ENCODE peak calls at places on chromosomes 5 and 9, in ten cellular contexts. O is colonic mucosa; Q is cardiac muscle cell; R is effector memory CD4-positive, alpha-beta T cell; S is tibial nerve; U is neuronal stem cell; P is PC-9; N is heart left ventricle; J is Karpas-422; A is H9. F is an unnamed sample. For H3K4me1, H3K27me3 and H3K9me3, the result is how much of the 10 kb centered on the place peaks cover.

GRCh38 chr5:140341591-140341990 is 4.8 kb downstream of the HBEGF start:
- DNase-seq in O (no peak), Q (no peak), R (no peak), S (no peak), U (no peak), P (peak), N (peak), J (no peak), A (no peak), F (no peak)

GRCh38 chr5:36530249-36530648 is 76.2 kb upstream of the SLC1A3 start:
- DNase-seq in O (no peak), Q (no peak), R (no peak), S (no peak), U (peak), P (no peak), N (no peak), J (no peak), A (no peak), F (no peak)

GRCh38 chr5:142304013-142304701 is 20.7 kb downstream of the SPRY4 start:
- DNase-seq in O (peak), Q (no peak), R (no peak), S (no peak), U (no peak), P (no peak), N (peak), J (no peak), A (no peak), F (no peak)

GRCh38 chr5:8826491-8826890 is 719.4 kb downstream of the SEMA5A start:
- DNase-seq in O (no peak), Q (no peak), R (no peak), S (no peak), U (no peak), P (no peak), N (no peak), J (no peak), A (no peak), F (no peak)

GRCh38 chr9:78566948-78567675 is 270.2 kb downstream of the PSAT1 start:
- DNase-seq in O (no peak), Q (no peak), R (no peak), S (no peak), U (no peak), P (peak), N (no peak), J (no peak), A (no peak), F (no peak)

GRCh38 chr9:89548210-89548609 is 50.3 kb upstream of the SEMA4D start:
- DNase-seq in O (no peak), Q (no peak), R (no peak), S (no peak), U (no peak), P (no peak), N (no peak), J (no peak), A (no peak), F (no peak)

GRCh38 chr9:81363916-81364480 is 325.3 kb downstream of the TLE1 start:
- DNase-seq in O (no peak), Q (no peak), R (no peak), S (no peak), U (no peak), P (no peak), N (no peak), J (no peak), A (no peak), F (no peak)

GRCh38 chr9:136059851-136060670 is 35.0 kb downstream of the NACC2 start:
- DNase-seq in O (no peak), Q (no peak), R (no peak), S (no peak), U (no peak), P (no peak), N (no peak), J (no peak), A (no peak), F (peak)

GRCh38 chr9:34380034-34380510 is 3.4 kb upstream of the MYORG start:
- DNase-seq in O (peak), Q (peak), R (no peak), S (no peak), U (peak), P (no peak), N (no peak), J (peak), A (peak), F (no peak)

GRCh38 chr9:107597743-107598217 is 108.2 kb upstream of the KLF4 start:
- DNase-seq in O (peak), Q (no peak), R (no peak), S (no peak), U (no peak), P (no peak), N (no peak), J (no peak), A (peak), F (no peak)

GRCh38 chr9:34177906-34178697 is 741 bp upstream of the UBAP1 start:
- DNase-seq in O (no peak), Q (no peak), R (no peak), S (no peak), U (no peak), P (no peak), N (no peak), J (no peak), A (no peak), F (peak)

GRCh38 chr9:551986-552930 is 289.2 kb upstream of the DMRT1 start:
- DNase-seq in O (no peak), Q (no peak), R (no peak), S (no peak), U (no peak), P (no peak), N (no peak), J (no peak), A (no peak), F (no peak)

GRCh38 chr5:156394642-156395393 is 67.9 kb downstream of the SGCD start:
- DNase-seq in O (no peak), Q (no peak), R (no peak), S (peak), U (no peak), P (no peak), N (no peak), J (no peak), A (no peak), F (no peak)

GRCh38 chr5:87453801-87454200 is 41.1 kb upstream of the CCNH start:
- DNase-seq in O (no peak), Q (no peak), R (no peak), S (no peak), U (no peak), P (no peak), N (no peak), J (no peak), A (no peak), F (no peak)

GRCh38 chr5:144336191-144336590 is 165.5 kb downstream of the KCTD16 start:
- DNase-seq in O (no peak), Q (no peak), R (no peak), S (no peak), U (no peak), P (no peak), N (no peak), J (no peak), A (no peak), F (no peak)

GRCh38 chr9:18473551-18474279 is at the start of gene ADAMTSL1:
- DNase-seq in O (peak), Q (peak), R (no peak), S (peak), U (peak), P (no peak), N (peak), J (peak), A (peak), F (peak)

GRCh38 chr9:124078641-124079040 is 67.1 kb downstream of the LHX2 start:
- DNase-seq in O (no peak), Q (no peak), R (no peak), S (no peak), U (no peak), P (peak), N (no peak), J (no peak), A (no peak), F (no peak)

GRCh38 chr5:19853616-19854240 is 134.3 kb downstream of the CDH18 start:
- DNase-seq in O (no peak), Q (no peak), R (no peak), S (no peak), U (no peak), P (no peak), N (no peak), J (no peak), A (no peak), F (no peak)

GRCh38 chr9:18861599-18862546 is 171.1 kb downstream of the SAXO1 start:
- DNase-seq in O (no peak), Q (peak), R (no peak), S (peak), U (peak), P (no peak), N (peak), J (no peak), A (peak), F (no peak)

GRCh38 chr9:101047848-101048402 is 19.4 kb downstream of the PLPPR1 start:
- DNase-seq in O (no peak), Q (no peak), R (no peak), S (no peak), U (no peak), P (no peak), N (no peak), J (no peak), A (no peak), F (no peak)

GRCh38 chr5:51521583-51521982 is 138.3 kb downstream of the ISL1 start:
- DNase-seq in O (no peak), Q (peak), R (no peak), S (no peak), U (no peak), P (no peak), N (no peak), J (no peak), A (no peak), F (no peak)

DNA sequence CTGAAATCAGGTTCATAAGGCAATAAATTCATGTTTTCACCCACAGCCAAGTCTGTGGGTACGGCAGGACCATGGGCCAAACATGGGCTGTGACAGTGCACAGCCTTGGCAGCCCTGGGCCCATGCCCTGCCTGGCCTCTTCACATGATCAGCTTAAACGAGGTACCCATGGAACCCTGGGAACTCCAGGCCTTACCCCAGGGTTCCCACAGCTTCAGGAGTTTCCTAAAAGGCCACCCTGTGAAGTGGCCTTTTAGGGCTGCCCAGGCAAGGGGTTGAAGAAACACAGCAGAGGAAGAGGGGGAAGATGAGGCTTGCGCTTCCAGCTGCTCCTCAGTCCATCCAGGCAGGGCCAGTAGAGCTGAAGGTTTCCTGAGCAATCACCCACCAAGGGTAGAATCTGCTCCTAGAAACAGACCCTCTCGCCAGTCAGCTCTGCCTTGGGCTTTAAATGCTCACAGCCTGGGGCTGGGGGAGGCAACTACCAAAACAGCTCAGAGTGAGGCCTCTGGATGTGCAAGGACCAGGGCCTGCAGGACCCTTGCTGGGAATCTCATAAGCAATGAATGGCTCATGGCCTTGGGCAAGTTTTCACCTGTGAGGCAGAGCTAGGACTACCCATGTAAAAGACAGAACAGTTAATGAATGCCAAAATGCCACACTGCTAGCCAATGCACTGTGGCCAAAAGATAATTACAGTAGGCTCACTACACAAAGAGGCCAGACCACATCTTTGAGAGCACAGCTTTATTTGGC is 79.3 kb upstream of the LRRTM2 start:
- DNase-seq in O (no peak), Q (no peak), R (no peak), S (no peak), U (no peak), P (no peak), N (no peak), J (no peak), A (no peak), F (no peak)
- H3K4me1 ChIP-seq in O (under half), Q (under half), R (under half), S (under half), U (under half), P (under half), N (under half), J (under half), A (under half), F (under half)

DNA sequence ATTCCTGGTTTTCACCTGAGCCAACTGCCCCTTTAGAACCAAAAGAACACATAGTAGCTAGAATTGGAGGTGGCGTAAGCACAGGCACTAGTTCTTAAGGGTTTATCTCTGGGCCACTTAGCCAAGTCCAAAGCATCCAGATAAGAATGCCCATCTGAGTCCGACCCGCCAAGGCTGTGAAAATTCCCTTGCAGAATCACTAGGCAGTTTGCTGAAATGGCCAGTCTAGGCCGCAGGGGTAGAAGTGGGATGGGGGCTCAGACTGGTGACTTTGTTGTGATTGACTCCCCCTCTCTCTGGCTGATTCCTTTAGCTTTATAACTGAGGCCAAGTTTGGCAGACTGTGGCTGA is 2.6 kb upstream of the STC2 start:
- DNase-seq in O (no peak), Q (peak), R (no peak), S (no peak), U (no peak), P (no peak), N (no peak), J (no peak), A (no peak), F (no peak)
- H3K27me3 ChIP-seq in O (half or more), Q (under half), R (under half), S (half or more), U (under half), P (under half), N (under half), J (under half), A (under half), F (under half)

GRCh38 chr9:21966140-21966851 is 27.9 kb downstream of the CDKN2A start:
- DNase-seq in O (no peak), Q (no peak), R (no peak), S (no peak), U (no peak), P (no peak), N (no peak), J (peak), A (peak), F (no peak)
- H3K9me3 ChIP-seq in O (under half), Q (under half), R (under half), S (under half), U (under half), P (under half), N (under half), J (under half), A (under half), F (under half)

GRCh38 chr9:109973336-109973735 is 193.3 kb downstream of the PALM2AKAP2 start:
- DNase-seq in O (no peak), Q (no peak), R (no peak), S (no peak), U (no peak), P (no peak), N (no peak), J (no peak), A (no peak), F (no peak)
- H3K4me1 ChIP-seq in O (under half), Q (under half), R (under half), S (under half), U (under half), P (under half), N (under half), J (under half), A (under half), F (under half)

DNA sequence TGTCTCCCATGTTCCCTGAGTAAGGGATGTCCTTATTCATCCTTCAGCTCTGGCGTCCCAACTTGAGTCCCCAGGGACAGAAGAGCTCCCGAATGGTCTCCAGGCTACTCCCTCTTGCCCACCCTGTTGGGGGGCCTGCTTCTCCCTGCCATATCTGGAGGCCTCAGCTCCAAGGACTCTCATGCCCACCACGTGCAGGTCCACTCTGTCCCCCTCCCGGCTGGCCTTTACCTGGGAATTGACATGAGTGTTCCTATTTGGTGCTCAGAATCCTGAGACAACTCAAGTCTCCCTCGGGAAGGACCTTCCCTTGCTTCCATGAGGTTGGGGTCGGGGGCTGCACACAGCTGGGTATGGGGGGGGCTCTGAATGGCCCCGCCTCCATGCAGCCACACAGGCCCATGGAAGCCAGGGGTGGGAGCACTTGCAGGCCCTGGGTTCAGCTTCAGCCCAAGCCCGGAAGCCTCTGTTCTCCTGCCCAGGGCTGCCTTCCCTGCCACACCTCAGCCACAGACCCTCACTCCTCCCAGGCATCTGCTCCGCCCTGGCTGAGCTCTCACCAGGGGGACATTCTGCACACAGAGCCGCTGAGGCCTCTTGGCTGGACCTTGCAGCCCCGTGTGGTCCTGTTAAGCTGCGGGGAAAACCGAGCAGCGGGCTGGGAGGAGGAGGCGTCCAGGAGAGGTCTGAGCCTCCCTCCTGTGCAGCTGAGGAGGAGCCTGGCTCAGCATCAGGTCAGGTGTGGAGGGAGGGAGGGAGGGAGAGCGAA is 121.9 kb downstream of the PHF2 start:
- DNase-seq in O (no peak), Q (no peak), R (no peak), S (no peak), U (no peak), P (no peak), N (no peak), J (no peak), A (peak), F (no peak)
- H3K27me3 ChIP-seq in O (under half), Q (under half), R (under half), S (under half), U (under half), P (half or more), N (under half), J (under half), A (under half), F (under half)